ENCODE peak calls at places on chromosome 9, in six cellular contexts. J is NCI-H69, V is T-helper 9 cell, O is kidney tubule cell, F is Right ventricle myocardium superior, U is tibial artery. L is an unnamed sample.

GRCh38 chr9:89941875-89942274 is 337.1 kb downstream of the GADD45G start:
- DNase-seq in V (no peak), J (peak), O (peak), F (no peak), U (no peak), L (no peak)

GRCh38 chr9:17315341-17315740 is 180.5 kb downstream of the CNTLN start:
- DNase-seq in J (no peak), F (no peak), U (no peak), V (no peak), O (no peak), L (no peak)

GRCh38 chr9:12770261-12770660 is 4.6 kb upstream of the LURAP1L start:
- DNase-seq in J (no peak), O (no peak), V (no peak), U (no peak), F (no peak), L (peak)

GRCh38 chr9:119289740-119290139 is 79.5 kb downstream of the BRINP1 start:
- DNase-seq in V (no peak), J (peak), F (no peak), O (peak), U (peak), L (peak)

GRCh38 chr9:5510360-5510931 is at the start of gene PDCD1LG2:
- DNase-seq in F (no peak), U (no peak), J (no peak), O (peak), V (no peak), L (no peak)

GRCh38 chr9:113649054-113649453 is 185.5 kb downstream of the RGS3 start:
- DNase-seq in J (peak), O (no peak), V (no peak), F (peak), U (peak), L (no peak)

GRCh38 chr9:73423891-73424290 is 272.2 kb downstream of the ANXA1 start:
- DNase-seq in U (no peak), F (no peak), O (no peak), V (no peak), J (no peak), L (no peak)

GRCh38 chr9:126523621-126524111 is 90.1 kb upstream of the LMX1B start:
- DNase-seq in U (peak), J (no peak), F (no peak), V (no peak), O (no peak), L (no peak)

GRCh38 chr9:124794902-124795491 is 18.1 kb downstream of the OLFML2A start:
- DNase-seq in O (peak), U (no peak), F (no peak), J (peak), V (no peak), L (peak)

GRCh38 chr9:91038483-91039124 is 237.0 kb downstream of the SYK start:
- DNase-seq in O (no peak), F (no peak), J (no peak), U (no peak), V (no peak), L (no peak)

GRCh38 chr9:76718166-76718565 is 46.1 kb upstream of the PCA3 start:
- DNase-seq in V (no peak), U (no peak), O (no peak), F (no peak), J (peak), L (no peak)

GRCh38 chr9:133234577-133235322 is 25.7 kb upstream of the OBP2B start:
- DNase-seq in F (no peak), O (no peak), J (no peak), U (no peak), V (no peak), L (no peak)

GRCh38 chr9:120892748-120893584 is 16.0 kb upstream of the PHF19 start:
- DNase-seq in V (peak), U (no peak), J (peak), O (peak), F (no peak), L (peak)

GRCh38 chr9:7237473-7238243 is 479.9 kb downstream of the KDM4C start:
- DNase-seq in J (peak), O (no peak), F (no peak), V (no peak), U (no peak), L (no peak)

GRCh38 chr9:74847478-74848149 is 40.1 kb downstream of the TRPM6 start:
- DNase-seq in O (no peak), U (no peak), V (no peak), F (no peak), J (no peak), L (no peak)

GRCh38 chr9:127780126-127780885 is 1.8 kb upstream of the SH2D3C start:
- DNase-seq in J (no peak), V (no peak), U (no peak), O (no peak), F (peak), L (no peak)

GRCh38 chr9:119284587-119285337 is 84.5 kb downstream of the BRINP1 start:
- DNase-seq in J (no peak), F (no peak), O (peak), V (no peak), U (no peak), L (no peak)

GRCh38 chr9:131810351-131811170 is 70.7 kb upstream of the RAPGEF1 start:
- DNase-seq in U (no peak), V (no peak), J (peak), O (no peak), F (no peak), L (no peak)

GRCh38 chr9:97510797-97511761 is 9.6 kb downstream of the TMOD1 start:
- DNase-seq in V (no peak), O (peak), U (no peak), F (no peak), J (peak), L (no peak)

GRCh38 chr9:137455361-137455991 is 3.7 kb downstream of the NSMF start:
- DNase-seq in J (no peak), O (no peak), F (peak), V (no peak), U (no peak), L (no peak)

GRCh38 chr9:137575382-137575724 is 3.4 kb downstream of the DPH7 start:
- DNase-seq in U (no peak), O (no peak), F (no peak), J (no peak), V (no peak), L (no peak)

GRCh38 chr9:83444110-83444509 is 94.1 kb downstream of the FRMD3 start:
- DNase-seq in F (peak), V (no peak), U (peak), O (peak), J (peak), L (no peak)

GRCh38 chr9:131738293-131738692 is 1.6 kb downstream of the RAPGEF1 start:
- DNase-seq in U (no peak), F (no peak), J (no peak), O (no peak), V (no peak), L (no peak)

GRCh38 chr9:110048473-110048975 is 159.4 kb downstream of the C9orf152 start:
- DNase-seq in V (peak), O (peak), J (peak), U (peak), F (peak), L (peak)

GRCh38 chr9:115035872-115036612 is 81.9 kb downstream of the TNC start:
- DNase-seq in O (peak), F (no peak), J (no peak), V (no peak), U (no peak), L (no peak)

GRCh38 chr9:92639124-92639523 is 30.8 kb downstream of the IPPK start:
- DNase-seq in U (no peak), F (no peak), V (no peak), O (no peak), J (no peak), L (no peak)

GRCh38 chr9:134167530-134167931 is 3.2 kb upstream of the RNU6ATAC start:
- DNase-seq in U (no peak), F (peak), V (no peak), J (no peak), O (no peak), L (no peak)

GRCh38 chr9:16275795-16276624 is 594.5 kb downstream of the BNC2 start:
- DNase-seq in V (no peak), U (no peak), J (no peak), O (peak), F (peak), L (no peak)

GRCh38 chr9:85404911-85405580 is 336.7 kb downstream of the AGTPBP1 start:
- DNase-seq in U (no peak), V (no peak), F (no peak), J (no peak), O (peak), L (no peak)

GRCh38 chr9:136527721-136528710 is 17.8 kb downstream of the NOTCH1 start:
- DNase-seq in U (no peak), V (no peak), J (peak), O (no peak), F (no peak), L (peak)

L was measured in small intestine.